ENCODE peak calls at places on chromosomes 6 and 20, in four cellular contexts. One of them, this sample, is unnamed.

GRCh38 chr20:33163856-33164762 is 3.9 kb upstream of the BPIFA2 start:
- DNase-seq in NCI-H1105: no peak
- DNase-seq in amniotic stem cell: no peak
- DNase-seq in mammary epithelial cell: no peak
- DNase-seq in this sample: no peak

GRCh38 chr6:158024566-158025297 is 43.1 kb downstream of the SYNJ2 start:
- DNase-seq in NCI-H1105: no peak
- DNase-seq in mammary epithelial cell: no peak
- DNase-seq in amniotic stem cell: no peak
- DNase-seq in this sample: no peak

GRCh38 chr6:149094934-149095341 is 222.6 kb upstream of the TAB2 start:
- DNase-seq in amniotic stem cell: no peak
- DNase-seq in mammary epithelial cell: no peak
- DNase-seq in NCI-H1105: no peak
- DNase-seq in this sample: no peak

GRCh38 chr6:150204705-150205472 is 62.0 kb downstream of the PPP1R14C start:
- DNase-seq in mammary epithelial cell: no peak
- DNase-seq in amniotic stem cell: no peak
- DNase-seq in NCI-H1105: no peak
- DNase-seq in this sample: no peak

GRCh38 chr20:32737371-32738223 is 5.7 kb downstream of the COMMD7 start:
- DNase-seq in NCI-H1105: no peak
- DNase-seq in amniotic stem cell: no peak
- DNase-seq in mammary epithelial cell: peak
- DNase-seq in this sample: no peak

GRCh38 chr20:10179574-10180298 is 38.9 kb upstream of the SNAP25 start:
- DNase-seq in NCI-H1105: no peak
- DNase-seq in amniotic stem cell: no peak
- DNase-seq in mammary epithelial cell: no peak
- DNase-seq in this sample: peak

GRCh38 chr6:136486357-136486756 is 63.9 kb downstream of the MAP7 start:
- DNase-seq in mammary epithelial cell: no peak
- DNase-seq in NCI-H1105: no peak
- DNase-seq in amniotic stem cell: no peak
- DNase-seq in this sample: no peak

GRCh38 chr20:47568019-47568418 is 66.3 kb downstream of the NCOA3 start:
- DNase-seq in mammary epithelial cell: peak
- DNase-seq in amniotic stem cell: peak
- DNase-seq in NCI-H1105: no peak
- DNase-seq in this sample: no peak

GRCh38 chr20:63252157-63252780 is 2.0 kb downstream of the NKAIN4 start:
- DNase-seq in mammary epithelial cell: no peak
- DNase-seq in amniotic stem cell: no peak
- DNase-seq in NCI-H1105: no peak
- DNase-seq in this sample: no peak

GRCh38 chr6:108113557-108114519 is 39.3 kb upstream of the OSTM1 start:
- DNase-seq in mammary epithelial cell: peak
- DNase-seq in amniotic stem cell: peak
- DNase-seq in NCI-H1105: peak
- DNase-seq in this sample: peak

This sample was measured in trophoblast cell.